ENCODE peak calls at places on chromosomes 7 and 10, in seven cellular contexts. L is GM04504; C is H9; I is kidney; W is endothelial cell of umbilical vein; H is stimulated activated CD8-positive, alpha-beta memory T cell treated with anti-CD3 and anti-CD28 coated beads, Interleukin-15, amount 100 ng/mL, for 1 hour; Z is NCI-H1105. M is an unnamed sample.

GRCh38 chr7:129041142-129041928 is 13.6 kb downstream of the TNPO3 start:
- DNase-seq in H (no peak), C (no peak), L (no peak), I (no peak), Z (no peak), W (peak; percentile 12), M (no peak)

GRCh38 chr7:15921576-15921975 is 235.1 kb upstream of the MEOX2 start:
- DNase-seq in C (no peak), L (peak; percentile 44), H (no peak), I (no peak), W (peak; percentile 59), Z (no peak), M (peak; percentile 73)

GRCh38 chr7:138838166-138838565 is 40.2 kb upstream of the ATP6V0A4 start:
- DNase-seq in L (no peak), I (no peak), H (no peak), C (no peak), W (no peak), Z (no peak), M (no peak)

GRCh38 chr10:129764901-129765663 is 199.0 kb downstream of the EBF3 start:
- DNase-seq in W (no peak), L (no peak), Z (no peak), C (peak; percentile 9), H (no peak), I (peak; percentile 37), M (no peak)

GRCh38 chr10:86963341-86963919 is 4.9 kb upstream of the ADIRF start:
- DNase-seq in W (no peak), H (no peak), L (no peak), C (no peak), Z (no peak), I (peak; percentile 69), M (no peak)

GRCh38 chr10:16020836-16021235 is 160.5 kb upstream of the MINDY3 start:
- DNase-seq in H (no peak), L (no peak), Z (no peak), I (no peak), W (no peak), C (no peak), M (no peak)

GRCh38 chr7:1388021-1388704 is 71.1 kb downstream of the MICALL2 start:
- DNase-seq in H (no peak), I (no peak), Z (no peak), C (no peak), W (no peak), L (no peak), M (no peak)

GRCh38 chr7:4519819-4520520 is 162.1 kb upstream of the FOXK1 start:
- DNase-seq in H (no peak), L (no peak), I (no peak), C (peak; percentile 32), Z (no peak), W (no peak), M (peak; percentile 24)

GRCh38 chr7:36746347-36746746 is 22.1 kb upstream of the AOAH start:
- DNase-seq in H (no peak), L (no peak), Z (no peak), W (no peak), C (no peak), I (peak; percentile 73), M (no peak)

GRCh38 chr7:103843689-103844480 is 145.6 kb downstream of the RELN start:
- DNase-seq in I (no peak), C (no peak), L (no peak), W (no peak), H (no peak), Z (no peak), M (no peak)

GRCh38 chr7:42906181-42906580 is 5.7 kb downstream of the C7orf25 start:
- DNase-seq in C (no peak), H (no peak), L (no peak), W (no peak), Z (no peak), I (no peak), M (no peak)

GRCh38 chr10:18238875-18239485 is 98.8 kb downstream of the CACNB2 start:
- DNase-seq in Z (no peak), I (no peak), L (no peak), C (no peak), W (peak; percentile 26), H (no peak), M (no peak)

GRCh38 chr10:43458227-43458626 is 21.3 kb downstream of the ZNF487 start:
- DNase-seq in Z (no peak), L (no peak), W (no peak), H (no peak), C (no peak), I (no peak), M (no peak)

GRCh38 chr7:155567646-155568334 is 21.4 kb upstream of the CNPY1 start:
- DNase-seq in L (no peak), I (no peak), Z (no peak), H (no peak), W (no peak), C (no peak), M (no peak)

GRCh38 chr7:21028990-21029337 is 242.3 kb upstream of the SP8 start:
- DNase-seq in L (no peak), H (no peak), C (no peak), W (no peak), Z (no peak), I (no peak), M (no peak)

GRCh38 chr10:7438196-7438986 is 27.6 kb upstream of the SFMBT2 start:
- DNase-seq in W (peak; percentile 5), H (no peak), I (no peak), Z (no peak), L (peak; percentile 32), C (no peak), M (no peak)

GRCh38 chr10:44184633-44185314 is 200.1 kb downstream of the CXCL12 start:
- DNase-seq in C (no peak), H (no peak), I (no peak), Z (no peak), L (no peak), W (no peak), M (no peak)